ENCODE peak calls at places on chromosomes 12 and 14, in four cellular contexts. M is T-helper 1 cell; A is naive thymus-derived CD8-positive, alpha-beta T cell; E is fibroblast of mammary gland. U is an unnamed sample.
A peak's percentile ranks its signal among the peaks of the same experiment; 100 is the strongest.

GRCh38 chr14:95077380-95077779 is 79.9 kb downstream of the DICER1 start:
- DNase-seq in M (no peak), A (no peak), E (no peak), U (no peak)

GRCh38 chr12:56878010-56878339 is 56.2 kb downstream of the SDR9C7 start:
- DNase-seq in M (no peak), A (no peak), E (no peak), U (peak; percentile 23)

GRCh38 chr14:40271480-40271879 is 839.2 kb upstream of the FBXO33 start:
- DNase-seq in M (no peak), A (no peak), E (no peak), U (no peak)

GRCh38 chr14:47264842-47265241 is 410.6 kb downstream of the MDGA2 start:
- DNase-seq in M (no peak), A (no peak), E (no peak), U (no peak)

GRCh38 chr12:94994312-94994711 is 9.2 kb downstream of the NDUFA12 start:
- DNase-seq in M (no peak), A (no peak), E (peak; percentile 78), U (peak; percentile 56)

GRCh38 chr14:23093993-23094665 is 807 bp downstream of the ACIN1 start:
- DNase-seq in M (no peak), A (peak; percentile 87), E (no peak), U (no peak)

GRCh38 chr12:116524964-116525379 is 34.2 kb upstream of the MAP1LC3B2 start:
- DNase-seq in M (no peak), A (no peak), E (peak; percentile 70), U (peak; percentile 53)

GRCh38 chr12:87943666-87944065 is 85.5 kb downstream of the C12orf50 start:
- DNase-seq in M (no peak), A (no peak), E (no peak), U (no peak)

GRCh38 chr12:128813392-128813791 is 10.4 kb downstream of the SLC15A4 start:
- DNase-seq in M (no peak), A (no peak), E (peak; percentile 83), U (peak; percentile 27)

GRCh38 chr12:64457466-64457865 is 5.5 kb downstream of the TBK1 start:
- DNase-seq in M (no peak), A (no peak), E (no peak), U (no peak)

GRCh38 chr12:109596418-109597244 is 23.0 kb downstream of the MVK start:
- DNase-seq in M (no peak), A (no peak), E (no peak), U (no peak)

GRCh38 chr12:101902641-101903040 is 25.3 kb downstream of the DRAM1 start:
- DNase-seq in M (no peak), A (no peak), E (no peak), U (no peak)

U was measured in AG10803.